ENCODE peak calls at places on chromosome 2, in five cellular contexts. Q is Panc1, I is GM23338, U is HCT116, N is stomach. E is an unnamed sample.

GRCh38 chr2:90207454-90208058 is 1516.1 kb downstream of the RPIA start:
- DNase-seq in Q (no peak), I (peak; percentile 75), U (no peak), N (no peak), E (peak; percentile 3)

GRCh38 chr2:240151477-240152031 is 11.1 kb upstream of the OTOS start:
- DNase-seq in Q (no peak), I (no peak), U (no peak), N (no peak), E (no peak)

GRCh38 chr2:100612388-100613000 is 49.7 kb downstream of the PDCL3 start:
- DNase-seq in Q (no peak), I (no peak), U (no peak), N (no peak), E (no peak)

GRCh38 chr2:112767693-112768380 is 3.4 kb upstream of the CKAP2L start:
- DNase-seq in Q (no peak), I (no peak), U (no peak), N (no peak), E (no peak)

GRCh38 chr2:226080323-226080722 is 680.8 kb downstream of the NYAP2 start:
- DNase-seq in Q (no peak), I (no peak), U (no peak), N (no peak), E (no peak)

GRCh38 chr2:176187306-176188217 is 906 bp upstream of the HOXD1 start:
- DNase-seq in Q (no peak), I (peak; percentile 48), U (no peak), N (no peak), E (no peak)

GRCh38 chr2:232449964-232450363 is 6.0 kb upstream of the ALPI start:
- DNase-seq in Q (no peak), I (no peak), U (no peak), N (no peak), E (no peak)

GRCh38 chr2:11729362-11730212 is 16.8 kb upstream of the LPIN1 start:
- DNase-seq in Q (no peak), I (no peak), U (no peak), N (no peak), E (peak; percentile 20)

GRCh38 chr2:96869824-96870630 is at the start of gene SEMA4C:
- DNase-seq in Q (no peak), I (peak; percentile 72), U (no peak), N (peak; percentile 61), E (no peak)

GRCh38 chr2:235951980-235952379 is 216.2 kb downstream of the GBX2 start:
- DNase-seq in Q (no peak), I (no peak), U (no peak), N (no peak), E (no peak)

GRCh38 chr2:70730730-70731129 is 37.3 kb downstream of the ADD2 start:
- DNase-seq in Q (no peak), I (no peak), U (no peak), N (no peak), E (no peak)

DNA sequence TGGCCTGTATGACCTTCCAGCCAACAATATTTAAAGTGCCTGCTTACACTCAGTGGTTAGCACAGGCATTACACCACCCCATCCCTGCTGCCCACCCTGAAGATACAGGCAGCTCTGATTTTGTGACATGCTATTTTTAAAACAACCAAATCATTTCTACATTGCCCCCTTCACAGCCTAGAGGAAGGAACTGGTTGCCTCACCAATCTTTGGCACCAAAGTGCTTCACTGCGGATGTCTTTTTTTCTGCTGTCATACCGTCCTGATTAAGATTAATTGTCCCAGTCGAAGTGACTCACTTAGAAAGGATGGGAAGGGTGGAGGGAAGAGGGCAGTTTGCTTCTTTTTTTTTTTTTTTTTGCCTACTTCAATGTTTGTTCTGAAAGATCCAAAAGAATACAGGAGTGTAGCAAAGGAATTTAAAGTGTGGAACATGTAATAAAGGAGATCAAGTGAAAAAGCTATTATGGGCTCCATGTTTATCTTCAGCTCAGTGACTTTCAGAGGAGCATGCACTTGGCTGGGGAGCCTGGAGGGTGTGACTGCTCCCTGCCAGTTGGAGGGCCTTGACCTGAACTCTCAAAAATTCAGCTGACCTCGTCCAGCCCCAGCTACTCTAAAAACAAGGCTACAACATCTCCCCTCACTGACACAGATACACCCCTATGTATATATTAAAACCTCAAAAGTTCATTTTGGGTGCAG is 501.1 kb upstream of the TNP1 start:
- DNase-seq in Q (no peak), I (no peak), U (no peak), N (no peak), E (no peak)
- TF ChIP-seq POLR2AphosphoS5 in Q (no peak), I (no peak), U (no peak), N (peak; percentile 48), E (no peak)

GRCh38 chr2:85600951-85601770 is 1.3 kb downstream of the TMEM150A start:
- DNase-seq in Q (no peak), I (no peak), U (no peak), N (no peak), E (no peak)
- TF ChIP-seq POLR2AphosphoS5 in Q (no peak), I (no peak), U (no peak), N (no peak), E (no peak)

DNA sequence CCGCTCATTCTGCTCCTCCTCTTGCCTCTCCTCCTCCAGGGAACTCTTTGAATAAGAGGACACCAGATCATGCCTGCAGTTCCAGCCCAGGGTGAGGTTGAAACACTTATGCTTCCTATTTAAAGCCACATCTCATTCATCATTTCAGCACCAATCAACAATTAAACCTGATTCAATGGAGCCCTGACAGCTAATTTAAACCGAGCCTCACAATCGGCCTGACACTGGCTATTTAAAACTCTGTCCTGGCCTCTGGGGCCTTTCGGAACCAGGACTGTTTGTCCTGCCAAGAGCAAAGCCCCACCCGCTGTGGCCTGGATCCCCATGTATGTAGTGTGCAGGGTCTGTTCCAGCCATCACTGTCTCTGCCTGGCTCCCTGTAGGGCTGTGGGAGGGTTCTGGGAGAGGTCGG is 97.5 kb downstream of the MCFD2 start:
- DNase-seq in Q (no peak), I (no peak), U (no peak), N (no peak), E (no peak)
- TF ChIP-seq POLR2AphosphoS5 in Q (no peak), I (no peak), U (no peak), N (peak; percentile 47), E (no peak)

GRCh38 chr2:139162456-139162855 is 382.3 kb upstream of the NXPH2 start:
- DNase-seq in Q (no peak), I (no peak), U (no peak), N (no peak), E (no peak)
- TF ChIP-seq POLR2AphosphoS5 in Q (no peak), I (no peak), U (no peak), N (no peak), E (no peak)

DNA sequence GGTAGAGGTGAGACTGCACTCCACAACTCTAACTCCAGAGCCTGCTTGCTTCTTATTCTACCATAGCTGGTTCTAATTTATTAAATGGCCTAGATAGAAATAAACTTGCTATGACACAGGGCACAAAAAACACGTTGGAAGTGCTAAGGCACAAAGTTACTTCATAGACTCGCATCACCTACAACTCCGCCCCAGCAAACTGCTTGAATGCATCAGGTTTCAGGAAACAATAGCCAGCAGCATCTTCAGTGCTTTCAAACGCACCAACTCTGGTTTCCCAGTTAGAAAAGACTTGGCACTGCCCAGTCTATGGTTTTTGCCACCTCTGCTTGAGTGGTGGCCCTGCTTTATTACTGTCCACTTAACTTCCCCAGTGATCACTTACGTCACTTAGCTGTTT is 142.6 kb downstream of the RIF1 start:
- DNase-seq in Q (no peak), I (peak; percentile 12), U (no peak), N (no peak), E (peak; percentile 6)
- TF ChIP-seq POLR2AphosphoS5 in Q (no peak), I (no peak), U (no peak), N (no peak), E (no peak)

GRCh38 chr2:45786030-45786830 is 134.8 kb downstream of the PRKCE start:
- DNase-seq in Q (no peak), I (no peak), U (no peak), N (no peak), E (no peak)
- TF ChIP-seq POLR2AphosphoS5 in Q (no peak), I (no peak), U (no peak), N (no peak), E (no peak)

GRCh38 chr2:65382776-65383357 is 49.5 kb downstream of the SPRED2 start:
- DNase-seq in Q (no peak), I (peak; percentile 38), U (peak; percentile 96), N (peak; percentile 87), E (peak; percentile 87)

GRCh38 chr2:65386340-65386739 is 46.1 kb downstream of the SPRED2 start:
- DNase-seq in Q (no peak), I (no peak), U (no peak), N (no peak), E (no peak)

GRCh38 chr2:65381607-65382032 is 50.8 kb downstream of the SPRED2 start:
- DNase-seq in Q (no peak), I (no peak), U (no peak), N (no peak), E (no peak)

GRCh38 chr2:65382323-65382722 is 50.1 kb downstream of the SPRED2 start:
- DNase-seq in Q (no peak), I (no peak), U (no peak), N (no peak), E (no peak)

GRCh38 chr2:65383571-65384488 is 48.6 kb downstream of the SPRED2 start:
- DNase-seq in Q (no peak), I (no peak), U (no peak), N (peak; percentile 43), E (no peak)
- TF ChIP-seq POLR2AphosphoS5 in Q (no peak), I (no peak), U (no peak), N (no peak), E (no peak)

GRCh38 chr2:9122367-9122766 is 84.2 kb upstream of the ASAP2 start:
- DNase-seq in Q (no peak), I (no peak), U (no peak), N (no peak), E (no peak)

GRCh38 chr2:9126540-9126939 is 80.1 kb upstream of the ASAP2 start:
- DNase-seq in Q (no peak), I (no peak), U (no peak), N (no peak), E (no peak)

GRCh38 chr2:9123069-9123468 is 83.5 kb upstream of the ASAP2 start:
- DNase-seq in Q (no peak), I (no peak), U (no peak), N (no peak), E (no peak)

GRCh38 chr2:9127316-9127715 is 79.3 kb upstream of the ASAP2 start:
- DNase-seq in Q (no peak), I (no peak), U (no peak), N (no peak), E (no peak)

DNA sequence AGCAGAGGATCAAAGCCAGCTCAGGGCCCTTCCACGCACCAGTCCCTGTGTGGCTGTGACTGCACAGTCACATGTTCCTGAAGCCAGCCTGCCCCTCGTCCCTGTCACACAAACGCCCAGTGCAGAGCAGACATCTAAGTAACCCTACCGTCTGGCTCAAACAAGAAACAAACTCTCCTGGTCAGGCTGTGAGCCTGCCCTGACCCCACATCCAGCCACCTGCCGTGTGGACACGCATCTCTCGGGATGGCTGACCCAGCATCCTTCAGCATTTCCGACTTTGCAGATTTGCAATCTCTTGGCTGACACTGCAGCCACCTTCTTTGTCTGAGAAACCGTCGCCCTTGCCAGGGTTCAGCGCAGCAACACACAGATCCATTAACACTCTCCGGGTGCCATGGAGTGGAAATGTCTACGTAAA is 82.4 kb upstream of the ASAP2 start:
- DNase-seq in Q (no peak), I (no peak), U (no peak), N (no peak), E (no peak)
- TF ChIP-seq POLR2AphosphoS5 in Q (no peak), I (no peak), U (no peak), N (no peak), E (no peak)